ENCODE peak calls at places on chromosomes 12 and 14, in eight cellular contexts. B, P, J, X, N, E, H and R are unnamed samples.
A peak's percentile ranks its signal among the peaks of the same experiment; 100 is the strongest.

GRCh38 chr12:47715393-47715876 is 9.6 kb upstream of the RPAP3 start:
- DNase-seq in E (peak; percentile 72), H (peak; percentile 57), N (peak; percentile 84), P (no peak), J (peak; percentile 73), B (peak; percentile 88), X (peak; percentile 82), R (no peak)

GRCh38 chr14:99099051-99099787 is 172.8 kb downstream of the BCL11B start:
- DNase-seq in X (no peak), B (no peak), H (no peak), E (no peak), J (no peak), N (no peak), P (no peak), R (no peak)

GRCh38 chr12:1527789-1528188 is 66.6 kb downstream of the FBXL14 start:
- DNase-seq in X (no peak), E (peak; percentile 70), H (no peak), J (peak; percentile 87), B (no peak), N (peak; percentile 91), P (no peak), R (peak; percentile 61)

GRCh38 chr12:52295663-52296062 is 4.3 kb upstream of the KRT81 start:
- DNase-seq in N (peak; percentile 27), E (no peak), X (no peak), H (no peak), J (no peak), B (no peak), P (no peak), R (no peak)

GRCh38 chr14:54785778-54786160 is 116.9 kb downstream of the GCH1 start:
- DNase-seq in E (no peak), H (no peak), B (no peak), X (no peak), N (no peak), J (no peak), P (no peak), R (no peak)

GRCh38 chr12:132490481-132491348 is 764 bp downstream of the FBRSL1 start:
- DNase-seq in H (no peak), J (peak; percentile 47), E (no peak), P (no peak), N (peak; percentile 32), B (no peak), X (no peak), R (no peak)

GRCh38 chr14:76717508-76717907 is 43.8 kb upstream of the VASH1 start:
- DNase-seq in H (no peak), X (no peak), P (no peak), N (no peak), J (no peak), E (no peak), B (no peak), R (no peak)

GRCh38 chr12:77590306-77590705 is 240.4 kb upstream of the NAV3 start:
- DNase-seq in X (no peak), P (no peak), H (no peak), B (no peak), N (no peak), E (no peak), J (no peak), R (no peak)

GRCh38 chr12:113097716-113098427 is 37.7 kb downstream of the RASAL1 start:
- DNase-seq in P (no peak), X (peak; percentile 41), J (peak; percentile 62), B (peak; percentile 90), H (no peak), E (peak; percentile 38), N (peak; percentile 34), R (no peak)

GRCh38 chr12:53734425-53734824 is 7.2 kb upstream of the CALCOCO1 start:
- DNase-seq in E (no peak), N (no peak), X (no peak), J (no peak), H (no peak), B (no peak), P (no peak), R (no peak)

GRCh38 chr14:99961826-99962518 is 103.2 kb upstream of the EVL start:
- DNase-seq in B (no peak), E (no peak), J (no peak), N (no peak), P (no peak), X (no peak), H (no peak), R (no peak)

GRCh38 chr14:99757331-99758070 is 35.7 kb upstream of the EML1 start:
- DNase-seq in N (peak; percentile 100), P (peak; percentile 94), H (no peak), J (peak; percentile 99), E (peak; percentile 95), B (no peak), X (no peak), R (peak; percentile 73)

GRCh38 chr12:22275847-22276246 is 58.7 kb downstream of the ST8SIA1 start:
- DNase-seq in N (peak; percentile 99), J (peak; percentile 99), P (peak; percentile 88), H (no peak), E (peak; percentile 98), B (no peak), X (peak; percentile 63), R (peak; percentile 82)

GRCh38 chr12:130776857-130777339 is 60.8 kb upstream of the RIMBP2 start:
- DNase-seq in P (no peak), E (no peak), H (no peak), N (no peak), J (no peak), X (no peak), B (no peak), R (no peak)
- H3K4me3 ChIP-seq in P (no peak overlapping the region), E (no peak overlapping the region), H (peak overlapping the region; percentile 45), N (peak overlapping the region; percentile 31), J (peak overlapping the region; percentile 51), X (peak overlapping the region; percentile 20), B (peak overlapping the region; percentile 36), R (no peak overlapping the region)

GRCh38 chr12:93191956-93192355 is 185.8 kb upstream of the NUDT4 start:
- DNase-seq in H (no peak), X (no peak), P (no peak), J (peak; percentile 86), N (peak; percentile 80), B (no peak), E (no peak), R (no peak)
- H3K4me3 ChIP-seq in H (no peak overlapping the region), X (no peak overlapping the region), P (no peak overlapping the region), J (no peak overlapping the region), N (no peak overlapping the region), B (no peak overlapping the region), E (no peak overlapping the region), R (no peak overlapping the region)

GRCh38 chr14:50530358-50530757 is 2.0 kb downstream of the MAP4K5 start:
- DNase-seq in N (peak; percentile 64), H (no peak), J (peak; percentile 73), E (peak; percentile 52), P (peak; percentile 43), X (no peak), B (no peak), R (no peak)
- H3K4me3 ChIP-seq in N (peak overlapping the region; percentile 87), H (no peak overlapping the region), J (peak overlapping the region; percentile 97), E (peak overlapping the region; percentile 88), P (peak overlapping the region; percentile 90), X (peak overlapping the region; percentile 95), B (peak overlapping the region; percentile 91), R (peak overlapping the region; percentile 95)

GRCh38 chr12:102059343-102059742 is 2.4 kb downstream of the WASHC3 start:
- DNase-seq in H (no peak), J (no peak), E (no peak), B (no peak), P (no peak), X (no peak), N (peak; percentile 8), R (no peak)

GRCh38 chr12:102062419-102062806 is 622 bp upstream of the WASHC3 start:
- DNase-seq in J (no peak), P (no peak), E (no peak), X (no peak), N (no peak), B (no peak), H (no peak), R (no peak)

GRCh38 chr12:102061096-102061555 is 665 bp downstream of the WASHC3 start:
- DNase-seq in E (peak; percentile 1), H (no peak), B (no peak), J (no peak), P (no peak), N (no peak), X (no peak), R (no peak)

GRCh38 chr12:102063066-102063465 is 1.3 kb upstream of the WASHC3 start:
- DNase-seq in B (no peak), N (peak; percentile 19), J (no peak), X (no peak), H (no peak), P (no peak), E (no peak), R (no peak)

DNA sequence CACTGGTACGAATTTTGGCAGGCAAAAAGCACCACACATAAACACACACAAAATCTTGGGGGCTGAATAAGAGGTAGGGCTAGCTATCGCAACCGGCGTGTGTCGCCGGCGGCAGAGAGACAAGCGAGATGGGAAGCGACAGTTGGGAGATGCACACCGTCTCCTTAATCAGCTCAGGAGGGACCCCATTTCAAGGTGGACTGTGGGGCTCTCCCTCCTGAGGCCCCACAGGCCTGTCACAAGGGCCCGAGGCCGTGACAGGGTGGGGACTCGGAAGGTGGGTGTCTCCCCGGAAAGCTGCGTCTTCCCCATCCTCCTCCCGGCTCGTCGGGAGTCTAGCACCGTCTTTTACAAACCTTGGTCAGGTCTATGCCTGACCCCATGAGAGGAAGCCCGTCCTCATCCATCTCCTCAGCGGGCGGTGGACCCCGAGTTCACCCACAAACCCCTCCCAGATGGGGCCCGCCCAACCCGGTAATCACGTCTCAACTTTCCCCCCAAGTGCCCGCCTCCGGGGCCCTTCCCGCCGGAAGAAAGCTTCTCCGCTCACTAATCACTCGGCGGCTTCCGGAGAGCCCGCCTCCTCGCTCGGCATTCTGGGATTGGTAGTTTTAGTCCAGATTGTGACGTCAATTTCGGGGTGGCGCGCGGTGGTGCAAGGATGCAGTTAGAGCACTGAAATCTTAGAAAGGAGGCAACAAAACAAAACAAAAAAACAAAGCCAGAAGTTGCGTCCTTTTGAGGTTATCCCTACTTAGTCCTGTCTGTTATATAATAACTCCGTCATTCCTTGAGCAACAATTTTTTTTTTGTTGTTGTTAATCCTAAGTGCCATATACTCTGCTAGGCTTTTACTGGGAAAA is at the start of gene WASHC3:
- DNase-seq in N (peak; percentile 89), X (peak; percentile 96), B (peak; percentile 96), J (peak; percentile 91), P (peak; percentile 63), H (peak; percentile 83), E (peak; percentile 95), R (peak; percentile 91)
- H3K4me3 ChIP-seq in N (peak within 1 kb of the TSS; percentile 92), X (peak within 1 kb of the TSS; percentile 88), B (peak within 1 kb of the TSS; percentile 96), J (peak within 1 kb of the TSS; percentile 80), P (peak within 1 kb of the TSS; percentile 93), H (peak within 1 kb of the TSS; percentile 76), E (peak within 1 kb of the TSS; percentile 90), R (peak within 1 kb of the TSS; percentile 74)

GRCh38 chr12:79926951-79927350 is 7.9 kb downstream of the PPP1R12A start:
- DNase-seq in P (no peak), J (no peak), E (no peak), H (no peak), X (no peak), N (no peak), B (no peak), R (no peak)

GRCh38 chr12:79927772-79928474 is 7.0 kb downstream of the PPP1R12A start:
- DNase-seq in N (peak; percentile 34), J (peak; percentile 61), E (no peak), P (no peak), H (no peak), X (no peak), B (no peak), R (no peak)

GRCh38 chr12:79929065-79929464 is 5.8 kb downstream of the PPP1R12A start:
- DNase-seq in J (no peak), P (no peak), X (no peak), E (no peak), B (no peak), N (no peak), H (no peak), R (no peak)

GRCh38 chr12:79921786-79922185 is 13.1 kb downstream of the PPP1R12A start:
- DNase-seq in B (no peak), E (no peak), X (no peak), H (no peak), N (no peak), P (no peak), J (no peak), R (no peak)

GRCh38 chr12:79925492-79925891 is 9.4 kb downstream of the PPP1R12A start:
- DNase-seq in B (no peak), E (no peak), J (peak; percentile 20), X (no peak), N (no peak), P (no peak), H (no peak), R (no peak)
- H3K4me3 ChIP-seq in B (no peak overlapping the region), E (no peak overlapping the region), J (no peak overlapping the region), X (no peak overlapping the region), N (no peak overlapping the region), P (no peak overlapping the region), H (no peak overlapping the region), R (no peak overlapping the region)